ENCODE peak calls at places on chromosomes 16 and 17, in six cellular contexts. D is ovary; F is stimulated activated CD8-positive, alpha-beta memory T cell treated with anti-CD3 and anti-CD28 coated beads, Interleukin-4, amount 100 ng/mL, for 4 hours; P is stimulated activated CD4-positive, alpha-beta T cell treated with anti-CD3 and anti-CD28 coated beads, Interleukin-2, amount 100 ng/mL, for 24 hours; C is SK-N-SH; H is activated CD4-positive, alpha-beta T cell treated with anti-CD3 and anti-CD28 coated beads for 4 hours. M is an unnamed sample.

GRCh38 chr16:8178271-8178670 is 412.0 kb downstream of the TMEM114 start:
- DNase-seq in D (no peak), C (no peak), P (no peak), F (no peak), H (no peak), M (no peak)

GRCh38 chr16:88774544-88775393 is 10.3 kb downstream of the PIEZO1 start:
- DNase-seq in F (no peak), C (no peak), D (no peak), H (no peak), P (no peak), M (no peak)

GRCh38 chr17:38322897-38323296 is 20.9 kb downstream of the GPR179 start:
- DNase-seq in H (no peak), C (no peak), F (no peak), P (no peak), D (no peak), M (no peak)

GRCh38 chr16:85057948-85058347 is 30.4 kb downstream of the KIAA0513 start:
- DNase-seq in D (no peak), F (no peak), C (no peak), H (no peak), P (no peak), M (no peak)

GRCh38 chr17:6671431-6671830 is 19.9 kb downstream of the C17orf100 start:
- DNase-seq in P (no peak), H (no peak), D (no peak), F (no peak), C (no peak), M (no peak)

GRCh38 chr17:8283356-8283755 is 5.1 kb upstream of the RANGRF start:
- DNase-seq in P (no peak), C (no peak), F (no peak), D (no peak), H (no peak), M (no peak)

GRCh38 chr17:33200116-33200515 is 93.0 kb downstream of the ASIC2 start:
- DNase-seq in F (no peak), C (no peak), H (no peak), D (no peak), P (no peak), M (no peak)

GRCh38 chr16:86403541-86404163 is 106.7 kb upstream of the FOXF1 start:
- DNase-seq in P (no peak), D (no peak), F (no peak), C (no peak), H (no peak), M (no peak)

GRCh38 chr17:82031303-82031884 is at the start of gene RAC3:
- DNase-seq in P (no peak), C (peak; percentile 93), H (no peak), F (no peak), D (no peak), M (no peak)

GRCh38 chr16:10009691-10010090 is 172.5 kb downstream of the GRIN2A start:
- DNase-seq in D (no peak), P (no peak), H (no peak), F (no peak), C (no peak), M (no peak)

GRCh38 chr16:28218109-28218508 is 6.3 kb upstream of the XPO6 start:
- DNase-seq in P (peak; percentile 66), C (no peak), F (no peak), D (no peak), H (peak; percentile 67), M (no peak)

GRCh38 chr17:18217412-18218015 is 7.9 kb upstream of the LLGL1 start:
- DNase-seq in P (peak; percentile 79), C (peak; percentile 86), F (peak; percentile 45), D (peak; percentile 80), H (peak; percentile 76), M (no peak)

GRCh38 chr16:10929853-10930754 is 12.2 kb downstream of the DEXI start:
- DNase-seq in H (no peak), F (no peak), C (no peak), D (no peak), P (no peak), M (no peak)

GRCh38 chr16:22139008-22139407 is 23.3 kb upstream of the SDR42E2 start:
- DNase-seq in P (no peak), F (no peak), D (no peak), H (no peak), C (no peak), M (no peak)

GRCh38 chr16:3054965-3055733 is 8.8 kb downstream of the MMP25 start:
- DNase-seq in P (no peak), C (no peak), D (no peak), H (no peak), F (no peak), M (no peak)

GRCh38 chr17:66948061-66948750 is 16.3 kb upstream of the CACNG4 start:
- DNase-seq in H (no peak), D (no peak), P (no peak), F (no peak), C (peak; percentile 39), M (no peak)

GRCh38 chr16:9813665-9814064 is 368.6 kb downstream of the GRIN2A start:
- DNase-seq in D (no peak), F (no peak), C (no peak), H (no peak), P (no peak), M (no peak)

GRCh38 chr16:22425036-22425801 is 50.8 kb upstream of the CDR2 start:
- DNase-seq in H (no peak), P (no peak), D (peak; percentile 47), C (no peak), F (no peak), M (no peak)

GRCh38 chr16:11301645-11302513 is 20.7 kb upstream of the PRM1 start:
- DNase-seq in P (no peak), F (no peak), C (no peak), D (no peak), H (no peak), M (no peak)

GRCh38 chr17:32976131-32976530 is 15.5 kb upstream of the SPACA3 start:
- DNase-seq in H (no peak), P (no peak), C (no peak), F (no peak), D (no peak), M (no peak)

GRCh38 chr17:51805765-51806164 is 352.7 kb downstream of the CA10 start:
- DNase-seq in H (no peak), C (no peak), D (no peak), F (no peak), P (no peak), M (no peak)

GRCh38 chr17:40345161-40346034 is 19.1 kb downstream of the GJD3 start:
- DNase-seq in F (no peak), P (peak; percentile 45), C (peak; percentile 74), H (no peak), D (peak; percentile 81), M (no peak)

GRCh38 chr16:31224092-31224955 is 7.4 kb upstream of the PYDC1 start:
- DNase-seq in F (no peak), P (no peak), C (no peak), H (no peak), D (no peak), M (no peak)

GRCh38 chr17:50887705-50888245 is 21.6 kb upstream of the TOB1 start:
- DNase-seq in P (no peak), F (no peak), H (no peak), C (no peak), D (no peak), M (no peak)

GRCh38 chr16:80171746-80172145 is 369.0 kb upstream of the DYNLRB2 start:
- DNase-seq in D (no peak), F (no peak), C (no peak), H (no peak), P (no peak), M (no peak)

GRCh38 chr17:78341559-78342437 is 18.1 kb downstream of the SOCS3 start:
- DNase-seq in H (no peak), P (no peak), C (peak; percentile 97), F (no peak), D (peak; percentile 87), M (no peak)

GRCh38 chr16:75402821-75403475 is 30.4 kb downstream of the CFDP1 start:
- DNase-seq in C (peak; percentile 50), F (no peak), P (no peak), D (no peak), H (peak; percentile 6), M (no peak)

GRCh38 chr17:48427598-48427997 is 2.4 kb downstream of the SKAP1 start:
- DNase-seq in F (no peak), H (peak; percentile 74), D (no peak), P (peak; percentile 76), C (no peak), M (no peak)

M was measured in cortex of kidney.